ENCODE peak calls at places on chromosomes 5 and 9, in eight cellular contexts. N is Karpas-422; F is stomach; P is lung; Z is heart right ventricle; V is transverse colon; U is esophagus muscularis mucosa; W is CD8-positive, alpha-beta T cell. S is an unnamed sample.

GRCh38 chr5:160458971-160459800 is 37.5 kb downstream of the PTTG1 start:
- DNase-seq in V (no peak), F (no peak), P (no peak), W (no peak), Z (no peak), N (no peak), U (no peak), S (no peak)

GRCh38 chr5:126917918-126918623 is 112.3 kb downstream of the MARCHF3 start:
- DNase-seq in F (no peak), U (no peak), P (no peak), Z (no peak), N (peak), V (no peak), W (no peak), S (no peak)

GRCh38 chr9:111039203-111039907 is 1.1 kb upstream of the LPAR1 start:
- DNase-seq in N (no peak), F (peak), Z (no peak), W (no peak), P (no peak), U (no peak), V (peak), S (no peak)

GRCh38 chr5:63959177-63959982 is 2.9 kb downstream of the HTR1A start:
- DNase-seq in Z (no peak), N (no peak), W (no peak), F (no peak), U (no peak), V (no peak), P (no peak), S (no peak)

GRCh38 chr5:122162100-122162499 is 32.8 kb downstream of the ZNF474 start:
- DNase-seq in W (no peak), V (no peak), Z (no peak), P (no peak), U (no peak), N (no peak), F (no peak), S (no peak)

GRCh38 chr9:69456201-69456600 is 131.2 kb downstream of the ENTREP1 start:
- DNase-seq in P (no peak), Z (no peak), N (no peak), F (no peak), V (no peak), U (no peak), W (no peak), S (no peak)

GRCh38 chr9:83013261-83013610 is 49.7 kb downstream of the RASEF start:
- DNase-seq in Z (no peak), P (no peak), W (no peak), N (peak), U (peak), V (no peak), F (no peak), S (no peak)

GRCh38 chr5:107449369-107449768 is 221.4 kb downstream of the EFNA5 start:
- DNase-seq in F (no peak), U (no peak), N (no peak), Z (no peak), P (no peak), V (no peak), W (no peak), S (no peak)

GRCh38 chr5:158990979-158991378 is 108.7 kb downstream of the EBF1 start:
- DNase-seq in P (no peak), W (no peak), Z (no peak), U (no peak), N (no peak), F (no peak), V (no peak), S (no peak)

GRCh38 chr9:116020801-116021200 is 132.8 kb upstream of the PAPPA start:
- DNase-seq in W (no peak), V (no peak), U (no peak), Z (no peak), F (no peak), P (no peak), N (no peak), S (no peak)

GRCh38 chr5:111224561-111224989 is 391 bp downstream of the CAMK4 start:
- DNase-seq in Z (no peak), F (no peak), P (no peak), U (no peak), W (no peak), V (no peak), N (no peak), S (no peak)

GRCh38 chr5:97600486-97600885 is 417.4 kb upstream of the RIOK2 start:
- DNase-seq in U (no peak), F (no peak), W (no peak), V (no peak), P (no peak), N (no peak), Z (no peak), S (no peak)

GRCh38 chr5:133232911-133233310 is 181.1 kb downstream of the HSPA4 start:
- DNase-seq in F (no peak), U (no peak), P (no peak), V (no peak), Z (no peak), W (no peak), N (no peak), S (no peak)

GRCh38 chr9:974993-975739 is 1.3 kb upstream of the DMRT3 start:
- DNase-seq in N (no peak), V (no peak), W (no peak), F (no peak), P (no peak), U (peak), Z (no peak), S (no peak)

DNA sequence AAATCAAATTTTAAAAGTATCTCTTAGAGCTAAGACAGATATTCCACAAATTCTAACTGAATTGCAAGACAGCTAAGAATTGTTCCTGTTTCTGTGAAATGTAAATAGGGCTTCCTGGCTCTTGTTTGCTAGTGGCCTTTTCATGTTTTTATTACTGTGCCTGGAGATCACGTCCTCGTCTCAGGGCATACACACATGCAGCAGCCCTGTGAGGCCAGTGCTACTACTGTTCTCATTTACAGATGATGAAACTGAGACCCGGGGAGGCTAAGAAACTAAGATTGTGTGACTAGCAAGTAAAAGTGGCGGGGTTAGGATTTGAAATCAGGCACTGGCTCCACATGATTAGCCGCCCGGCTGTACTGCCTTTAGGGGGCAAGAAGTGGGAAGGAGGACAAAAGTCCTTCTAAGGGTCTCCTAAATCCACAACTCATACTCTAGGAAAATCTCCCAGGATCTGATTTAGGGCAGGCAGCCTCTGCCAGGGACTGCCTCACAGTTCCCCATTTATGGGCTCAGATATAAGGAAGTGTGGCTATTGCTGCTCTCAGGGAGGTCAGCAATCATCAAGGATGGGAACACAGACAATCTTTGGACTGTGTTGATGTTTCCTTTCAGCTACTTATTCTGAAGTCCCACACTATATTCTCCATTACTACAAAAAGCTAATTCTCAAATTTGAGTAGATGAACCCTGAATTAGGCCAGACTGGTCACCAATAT is 7.9 kb downstream of the PRUNE2 start:
- DNase-seq in N (no peak), Z (no peak), F (no peak), U (no peak), V (no peak), P (no peak), W (no peak), S (no peak)
- H3K27ac ChIP-seq in N (no peak), Z (no peak), F (peak), U (peak), V (peak), P (no peak), W (no peak), S (no peak)

GRCh38 chr9:87602933-87603643 is 105.4 kb downstream of the DAPK1 start:
- DNase-seq in U (no peak), W (no peak), V (no peak), Z (no peak), P (no peak), N (no peak), F (no peak), S (no peak)

GRCh38 chr9:87597710-87598200 is 100.1 kb downstream of the DAPK1 start:
- DNase-seq in V (no peak), Z (no peak), P (no peak), U (no peak), W (no peak), N (no peak), F (no peak), S (no peak)

GRCh38 chr9:87601175-87601574 is 103.5 kb downstream of the DAPK1 start:
- DNase-seq in P (peak), V (peak), W (no peak), F (peak), Z (no peak), N (no peak), U (no peak), S (peak)

GRCh38 chr9:87601595-87601994 is 103.9 kb downstream of the DAPK1 start:
- DNase-seq in F (no peak), N (no peak), V (no peak), Z (no peak), U (no peak), W (no peak), P (no peak), S (no peak)

DNA sequence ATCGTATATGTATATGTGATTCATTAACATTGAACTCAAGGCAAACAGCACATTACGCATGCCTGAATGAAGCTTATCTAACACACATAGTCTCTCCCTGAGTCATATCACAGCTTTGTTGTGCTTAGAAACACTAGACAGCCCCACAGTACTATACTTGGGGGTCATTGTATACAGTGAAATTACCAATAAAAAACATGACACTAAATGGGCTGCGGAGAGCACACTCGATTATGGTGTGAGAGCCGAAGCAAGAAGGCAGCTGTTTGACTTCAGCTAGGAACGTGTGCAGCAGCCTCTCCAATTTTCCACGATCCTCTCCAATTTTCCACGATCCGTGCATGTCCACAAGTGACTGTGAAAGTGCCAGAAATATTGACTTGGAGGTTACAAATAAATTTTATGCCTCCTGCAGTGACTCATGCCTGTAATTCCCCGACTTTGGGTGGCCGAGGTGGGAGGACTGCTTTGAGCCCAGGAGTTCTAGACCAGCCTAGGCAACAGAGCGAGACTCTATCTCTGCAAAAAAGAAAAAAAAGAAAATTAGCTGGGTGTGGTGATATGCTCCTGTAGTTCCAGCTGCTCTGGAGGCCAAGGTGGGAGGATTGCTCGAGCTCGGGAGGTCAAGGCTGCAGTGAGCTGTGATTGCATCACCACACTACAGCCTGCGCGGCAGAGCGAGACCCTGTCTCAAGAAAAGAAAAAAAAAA is 102.4 kb downstream of the DAPK1 start:
- DNase-seq in Z (peak), U (no peak), F (no peak), V (no peak), W (no peak), P (no peak), N (no peak), S (no peak)
- H3K27ac ChIP-seq in Z (no peak), U (peak), F (peak), V (peak), W (no peak), P (peak), N (no peak), S (no peak)

GRCh38 chr5:135153259-135153658 is 119.2 kb upstream of the PITX1 start:
- DNase-seq in P (no peak), N (no peak), F (no peak), Z (no peak), V (no peak), U (no peak), W (no peak), S (no peak)

GRCh38 chr5:135153661-135154060 is 119.6 kb upstream of the PITX1 start:
- DNase-seq in Z (no peak), V (no peak), U (no peak), P (no peak), F (no peak), W (no peak), N (no peak), S (no peak)

GRCh38 chr5:135154961-135155360 is 120.9 kb upstream of the PITX1 start:
- DNase-seq in V (no peak), N (no peak), F (no peak), P (no peak), U (no peak), W (no peak), Z (no peak), S (no peak)

GRCh38 chr5:135155616-135156214 is 121.7 kb upstream of the PITX1 start:
- DNase-seq in N (no peak), F (no peak), V (no peak), W (no peak), U (no peak), P (no peak), Z (no peak), S (no peak)

GRCh38 chr5:135154197-135154596 is 120.2 kb upstream of the PITX1 start:
- DNase-seq in F (no peak), W (no peak), V (no peak), Z (no peak), P (no peak), U (no peak), N (no peak), S (no peak)
- H3K27ac ChIP-seq in F (no peak), W (no peak), V (no peak), Z (no peak), P (no peak), U (no peak), N (no peak), S (no peak)

GRCh38 chr5:130550553-130550940 is 614.5 kb downstream of the HINT1 start:
- DNase-seq in N (no peak), W (no peak), F (no peak), V (no peak), U (no peak), P (no peak), Z (no peak), S (no peak)
- H3K27ac ChIP-seq in N (no peak), W (no peak), F (no peak), V (no peak), U (no peak), P (no peak), Z (no peak), S (no peak)

DNA sequence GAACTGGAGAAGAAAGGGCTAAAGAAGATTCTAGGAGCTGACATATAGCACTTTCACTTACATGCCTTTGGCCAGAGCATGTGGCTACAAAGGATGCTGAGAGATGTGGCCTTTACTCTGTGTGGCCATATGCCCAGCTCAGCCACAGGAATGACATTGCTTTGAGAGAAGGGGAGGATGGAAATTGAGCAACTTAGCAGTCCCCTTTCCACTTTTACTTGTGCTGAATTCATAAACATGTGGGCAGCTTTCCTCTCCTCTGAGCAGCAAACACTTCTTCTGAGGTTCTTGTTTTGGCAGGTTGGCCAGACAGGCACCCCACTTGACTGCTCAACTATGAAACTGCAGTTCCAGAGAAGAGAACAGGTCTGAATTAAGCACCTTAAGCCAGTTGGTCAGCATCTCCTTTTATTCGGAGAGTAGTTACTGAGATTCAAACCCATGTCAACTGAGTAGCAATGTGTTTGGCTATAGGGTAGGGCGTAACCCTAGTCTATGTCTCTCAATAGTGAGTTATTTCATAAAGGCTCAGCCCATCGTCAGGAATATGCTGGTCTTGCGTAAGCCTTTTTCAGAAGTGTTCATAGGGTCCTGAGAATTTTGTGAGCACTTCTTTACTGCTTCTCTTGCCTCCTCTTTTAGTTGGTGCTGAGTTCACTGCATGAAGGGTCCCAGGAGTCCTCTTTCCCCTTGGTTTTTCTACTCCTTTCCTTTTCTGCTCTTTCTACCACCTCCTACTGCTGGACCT is 134.5 kb downstream of the PALM2AKAP2 start:
- DNase-seq in Z (no peak), F (no peak), W (no peak), N (peak), U (no peak), V (peak), P (no peak), S (no peak)
- H3K27ac ChIP-seq in Z (no peak), F (no peak), W (no peak), N (no peak), U (no peak), V (peak), P (peak), S (no peak)

GRCh38 chr9:124939944-124940343 is 939 bp downstream of the GOLGA1 start:
- DNase-seq in N (no peak), Z (no peak), F (no peak), P (no peak), V (no peak), U (no peak), W (no peak), S (no peak)

GRCh38 chr9:124932355-124932754 is 8.5 kb downstream of the GOLGA1 start:
- DNase-seq in V (no peak), Z (no peak), F (no peak), U (no peak), P (no peak), N (no peak), W (no peak), S (no peak)

GRCh38 chr9:124929464-124929863 is 11.4 kb downstream of the GOLGA1 start:
- DNase-seq in P (no peak), V (no peak), U (no peak), Z (no peak), W (no peak), F (no peak), N (no peak), S (no peak)

GRCh38 chr9:124934290-124934689 is 6.6 kb downstream of the GOLGA1 start:
- DNase-seq in W (no peak), N (peak), V (no peak), Z (no peak), U (no peak), F (no peak), P (no peak), S (no peak)
- H3K27ac ChIP-seq in W (no peak), N (peak), V (no peak), Z (no peak), U (no peak), F (no peak), P (no peak), S (no peak)

S was measured in tibial nerve.